ENCODE peak calls at places on chromosomes 7 and 10, in ten cellular contexts. D, S, X, M, I, F, Y, O, K and T are unnamed samples.
A peak's percentile ranks its signal among the peaks of the same experiment; 100 is the strongest.

GRCh38 chr7:134879815-134880475 is 100.5 kb downstream of the CALD1 start:
- DNase-seq in O (no peak), S (no peak), Y (no peak), M (no peak), D (no peak), F (no peak), X (no peak), I (no peak), K (no peak), T (no peak)

GRCh38 chr10:3748484-3748883 is 36.5 kb downstream of the KLF6 start:
- DNase-seq in D (no peak), I (no peak), S (no peak), M (no peak), Y (no peak), F (no peak), O (no peak), K (no peak), X (no peak), T (no peak)

GRCh38 chr7:29806131-29806792 is at the start of gene WIPF3:
- DNase-seq in F (peak; percentile 80), Y (no peak), O (no peak), S (peak; percentile 71), M (no peak), I (no peak), D (peak; percentile 48), K (no peak), X (no peak), T (peak; percentile 58)

GRCh38 chr7:141012044-141012685 is 2.6 kb downstream of the MRPS33 start:
- DNase-seq in K (peak; percentile 79), M (peak; percentile 23), X (peak; percentile 39), Y (peak; percentile 35), I (peak; percentile 62), O (peak; percentile 75), S (no peak), D (peak; percentile 64), F (peak; percentile 75), T (peak; percentile 44)

GRCh38 chr10:82378146-82378545 is 503.2 kb downstream of the NRG3 start:
- DNase-seq in S (no peak), M (no peak), I (peak; percentile 1), O (peak; percentile 3), K (no peak), D (peak; percentile 75), F (no peak), Y (peak; percentile 29), X (no peak), T (no peak)

GRCh38 chr7:96669812-96670211 is 39.8 kb downstream of the SEM1 start:
- DNase-seq in K (no peak), X (no peak), Y (no peak), S (no peak), M (no peak), O (no peak), I (no peak), D (no peak), F (no peak), T (no peak)

GRCh38 chr7:7969306-7970112 is 913 bp downstream of the GLCCI1 start:
- DNase-seq in O (peak; percentile 20), X (peak; percentile 24), F (peak; percentile 66), Y (peak; percentile 25), K (peak; percentile 78), M (peak; percentile 60), D (peak; percentile 41), I (peak; percentile 40), S (peak; percentile 70), T (peak; percentile 18)

GRCh38 chr7:100369105-100369504 is 4.2 kb upstream of the PILRA start:
- DNase-seq in D (peak; percentile 61), M (no peak), I (no peak), F (no peak), S (peak; percentile 84), Y (no peak), X (peak; percentile 41), K (peak; percentile 99), O (no peak), T (no peak)

GRCh38 chr7:20458483-20458882 is 127.8 kb downstream of the ITGB8 start:
- DNase-seq in D (no peak), S (no peak), Y (no peak), I (no peak), O (no peak), X (no peak), M (no peak), F (no peak), K (no peak), T (no peak)

GRCh38 chr10:127266431-127266830 is 70.0 kb upstream of the INSYN2A start:
- DNase-seq in S (no peak), X (no peak), M (no peak), Y (no peak), D (no peak), O (no peak), F (no peak), I (no peak), K (no peak), T (no peak)

GRCh38 chr7:77199008-77199966 is at the start of gene FGL2:
- DNase-seq in Y (peak; percentile 54), O (no peak), S (peak; percentile 82), X (peak; percentile 72), D (peak; percentile 59), K (peak; percentile 71), M (no peak), F (peak; percentile 47), I (peak; percentile 67), T (peak; percentile 61)
- TF ChIP-seq POLR2A in Y (no peak), O (no peak), S (no peak), X (peak; percentile 57), D (peak; percentile 46), K (no peak), M (no peak), F (no peak), I (no peak), T (no peak)

GRCh38 chr10:22244855-22245254 is 27.0 kb upstream of the EBLN1 start:
- DNase-seq in F (no peak), I (no peak), K (no peak), X (no peak), O (no peak), S (no peak), Y (no peak), M (no peak), D (no peak), T (no peak)
- TF ChIP-seq POLR2A in F (no peak), I (no peak), K (no peak), X (no peak), O (no peak), S (no peak), Y (no peak), M (no peak), D (no peak), T (no peak)

GRCh38 chr10:97335995-97336394 is 1.5 kb upstream of the FRAT2 start:
- DNase-seq in D (no peak), I (no peak), M (no peak), Y (no peak), O (no peak), K (no peak), S (no peak), F (no peak), X (no peak), T (no peak)

GRCh38 chr10:97335188-97335619 is 675 bp upstream of the FRAT2 start:
- DNase-seq in M (no peak), X (no peak), K (no peak), Y (no peak), F (peak; percentile 70), I (no peak), D (no peak), S (no peak), O (no peak), T (peak; percentile 58)

GRCh38 chr10:97333601-97334369 is 744 bp downstream of the FRAT2 start:
- DNase-seq in S (peak; percentile 81), D (peak; percentile 67), M (no peak), O (peak; percentile 54), F (no peak), K (peak; percentile 94), X (no peak), Y (no peak), I (peak; percentile 45), T (peak; percentile 27)

GRCh38 chr10:97333351-97333600 is 1.3 kb downstream of the FRAT2 start:
- DNase-seq in Y (no peak), D (no peak), F (no peak), X (no peak), S (no peak), O (peak; percentile 47), K (no peak), I (peak; percentile 36), M (no peak), T (peak; percentile 31)

DNA sequence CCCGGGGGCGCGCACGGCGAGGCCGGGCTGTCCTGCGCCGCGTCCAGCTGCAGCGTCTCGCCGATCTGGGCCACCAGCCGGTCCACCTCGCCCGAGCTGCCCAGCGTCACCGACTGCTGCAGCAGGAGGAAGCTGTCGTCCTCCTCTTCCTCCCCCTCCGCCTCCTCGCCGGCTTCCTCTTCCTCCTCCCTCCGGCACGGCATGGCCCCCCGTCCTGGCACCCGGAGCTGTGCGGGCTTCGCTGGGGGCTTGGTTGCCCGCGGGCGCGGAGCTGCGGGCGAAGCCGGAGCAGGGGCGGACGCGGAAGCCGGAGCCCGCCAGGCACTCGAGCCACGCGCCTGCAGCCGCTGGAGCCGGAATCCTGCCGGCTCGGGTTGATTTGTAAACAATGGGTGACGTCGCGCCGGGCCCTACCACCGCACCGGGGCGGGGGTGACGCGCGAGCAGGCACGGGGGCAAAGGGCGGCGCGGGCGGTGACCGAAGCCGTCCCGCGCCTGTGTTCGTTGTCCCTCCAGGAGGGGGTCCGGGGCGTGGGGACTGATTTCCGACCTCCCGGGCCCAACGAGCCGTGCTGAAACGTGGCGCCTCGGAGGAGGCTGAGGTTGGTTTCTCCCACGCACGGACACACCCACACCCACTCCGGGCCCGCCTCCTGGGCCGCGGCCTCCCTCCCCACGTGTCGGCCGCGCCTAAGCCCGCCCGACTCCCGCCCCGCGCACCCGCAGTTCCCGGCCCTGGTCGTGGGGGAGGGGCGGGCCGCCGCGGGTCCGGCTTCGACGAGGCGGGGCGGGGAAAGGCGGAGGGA is at the start of gene FRAT2:
- DNase-seq in F (peak; percentile 95), X (peak; percentile 85), K (peak; percentile 95), Y (peak; percentile 90), D (peak; percentile 93), O (peak; percentile 96), M (peak; percentile 99), I (peak; percentile 91), S (peak; percentile 96), T (peak; percentile 92)
- TF ChIP-seq POLR2A in F (peak; percentile 84), X (peak; percentile 86), K (peak; percentile 80), Y (peak; percentile 76), D (peak; percentile 95), O (peak; percentile 32), M (peak; percentile 14), I (peak; percentile 73), S (no peak), T (peak; percentile 70)

GRCh38 chr10:1010703-1011102 is 15.0 kb downstream of the IDI2 start:
- DNase-seq in I (no peak), X (no peak), S (no peak), O (no peak), D (no peak), F (no peak), M (no peak), Y (no peak), K (no peak), T (no peak)

GRCh38 chr10:1009071-1009494 is 16.6 kb downstream of the IDI2 start:
- DNase-seq in Y (no peak), D (no peak), I (no peak), M (no peak), F (no peak), K (no peak), X (no peak), S (no peak), O (no peak), T (no peak)

GRCh38 chr10:1015688-1016087 is 10.0 kb downstream of the IDI2 start:
- DNase-seq in S (no peak), F (no peak), M (no peak), K (no peak), X (no peak), I (no peak), D (peak; percentile 74), Y (no peak), O (no peak), T (no peak)

GRCh38 chr10:1007583-1007982 is 18.1 kb downstream of the IDI2 start:
- DNase-seq in I (no peak), K (no peak), O (no peak), F (no peak), Y (no peak), D (no peak), M (no peak), X (no peak), S (no peak), T (no peak)

GRCh38 chr10:1011696-1012095 is 14.0 kb downstream of the IDI2 start:
- DNase-seq in O (no peak), M (no peak), I (no peak), D (no peak), Y (no peak), F (no peak), K (no peak), S (no peak), X (no peak), T (no peak)
- TF ChIP-seq POLR2A in O (no peak), M (no peak), I (no peak), D (no peak), Y (no peak), F (no peak), K (no peak), S (no peak), X (no peak), T (no peak)